ENCODE peak calls at places on chromosomes 16 and 17, in nine cellular contexts. D is thoracic aorta, P is BE2C, U is foreskin fibroblast, W is endothelial cell, A is astrocyte of the spinal cord, L is A549, T is brain microvascular endothelial cell, R is WTC11. C is an unnamed sample.
A peak's percentile ranks its signal among the peaks of the same experiment; 100 is the strongest.

GRCh38 chr16:50546125-50546524 is 2.1 kb upstream of the NKD1 start:
- DNase-seq in W (no peak), D (no peak), U (no peak), A (no peak), T (no peak), P (no peak), L (no peak), R (no peak), C (no peak)

GRCh38 chr17:64625541-64625940 is 36.6 kb downstream of the SMURF2 start:
- DNase-seq in W (no peak), L (no peak), D (no peak), A (no peak), U (no peak), T (no peak), P (no peak), R (no peak), C (no peak)

GRCh38 chr16:4244254-4244812 is 2.5 kb upstream of the SRL start:
- DNase-seq in L (no peak), R (no peak), D (no peak), W (no peak), T (no peak), U (no peak), P (peak; percentile 89), A (no peak), C (no peak)

GRCh38 chr16:65600629-65601028 is 478.8 kb upstream of the CDH11 start:
- DNase-seq in W (no peak), A (peak; percentile 15), D (no peak), L (no peak), R (no peak), U (peak; percentile 5), T (no peak), P (no peak), C (no peak)

GRCh38 chr17:4463818-4464501 is 30.2 kb downstream of the SPNS3 start:
- DNase-seq in U (no peak), P (no peak), R (no peak), L (no peak), T (no peak), D (no peak), A (no peak), W (no peak), C (no peak)

GRCh38 chr16:67723151-67723915 is 4.2 kb upstream of the GFOD2 start:
- DNase-seq in U (peak; percentile 76), P (no peak), A (peak; percentile 69), T (peak; percentile 28), D (no peak), L (no peak), W (no peak), R (no peak), C (no peak)

GRCh38 chr16:27691717-27692116 is 141.8 kb downstream of the KATNIP start:
- DNase-seq in T (no peak), U (no peak), L (no peak), W (no peak), P (no peak), R (no peak), D (no peak), A (no peak), C (no peak)

GRCh38 chr16:77302685-77303084 is 103.5 kb downstream of the SYCE1L start:
- DNase-seq in R (no peak), W (no peak), A (no peak), D (no peak), P (no peak), T (no peak), U (no peak), L (no peak), C (no peak)

GRCh38 chr16:67259705-67260104 is 10.9 kb downstream of the SLC9A5 start:
- DNase-seq in W (no peak), L (no peak), D (no peak), R (no peak), P (no peak), T (no peak), U (no peak), A (no peak), C (no peak)

GRCh38 chr17:21173543-21173942 is 40.4 kb downstream of the TMEM11 start:
- DNase-seq in D (no peak), P (no peak), T (no peak), L (no peak), A (no peak), W (no peak), U (no peak), R (no peak), C (no peak)

GRCh38 chr16:51151435-51151950 is 423 bp upstream of the SALL1 start:
- DNase-seq in D (no peak), L (peak; percentile 15), R (peak; percentile 85), U (peak; percentile 74), T (no peak), A (peak; percentile 93), P (peak; percentile 43), W (peak; percentile 86), C (peak; percentile 84)

GRCh38 chr16:81863630-81864352 is 84.7 kb downstream of the PLCG2 start:
- DNase-seq in D (no peak), W (no peak), P (no peak), R (peak; percentile 24), U (no peak), T (no peak), L (no peak), A (no peak), C (no peak)

GRCh38 chr16:75305364-75306101 is 54.1 kb upstream of the BCAR1 start:
- DNase-seq in D (peak; percentile 78), P (peak; percentile 60), W (peak; percentile 44), T (peak; percentile 100), L (peak; percentile 99), U (peak; percentile 100), A (peak; percentile 100), R (no peak), C (no peak)

GRCh38 chr16:23324727-23325126 is 22.6 kb downstream of the SCNN1B start:
- DNase-seq in R (no peak), T (no peak), L (peak; percentile 73), W (no peak), P (no peak), U (no peak), A (no peak), D (no peak), C (no peak)

GRCh38 chr17:5019475-5019956 is 15.7 kb downstream of the SLC52A1 start:
- DNase-seq in W (no peak), T (no peak), L (no peak), R (peak; percentile 44), A (no peak), P (no peak), U (no peak), D (no peak), C (no peak)

GRCh38 chr16:83887088-83887487 is 11.8 kb upstream of the MLYCD start:
- DNase-seq in L (peak; percentile 53), D (no peak), A (no peak), R (no peak), W (no peak), T (no peak), U (peak; percentile 24), P (peak; percentile 15), C (no peak)
- TF ChIP-seq CTCF in L (peak; percentile 46), D (no peak), A (peak; percentile 17), R (no peak), W (no peak), T (peak; percentile 39), U (peak; percentile 10), P (peak; percentile 47), C (peak; percentile 40)

GRCh38 chr17:9173386-9173983 is 152.2 kb downstream of the NTN1 start:
- DNase-seq in W (no peak), R (no peak), U (no peak), A (no peak), L (no peak), P (no peak), D (no peak), T (no peak), C (no peak)

GRCh38 chr17:9175700-9176467 is 154.6 kb downstream of the NTN1 start:
- DNase-seq in W (no peak), P (no peak), T (no peak), R (no peak), D (no peak), L (no peak), A (no peak), U (no peak), C (no peak)

GRCh38 chr17:9177212-9177611 is 155.9 kb downstream of the NTN1 start:
- DNase-seq in R (no peak), L (no peak), A (no peak), P (no peak), W (no peak), U (no peak), D (no peak), T (no peak), C (no peak)

GRCh38 chr17:9174779-9175574 is 153.7 kb downstream of the NTN1 start:
- DNase-seq in R (no peak), A (no peak), T (no peak), L (no peak), W (no peak), U (no peak), D (no peak), P (no peak), C (no peak)

DNA sequence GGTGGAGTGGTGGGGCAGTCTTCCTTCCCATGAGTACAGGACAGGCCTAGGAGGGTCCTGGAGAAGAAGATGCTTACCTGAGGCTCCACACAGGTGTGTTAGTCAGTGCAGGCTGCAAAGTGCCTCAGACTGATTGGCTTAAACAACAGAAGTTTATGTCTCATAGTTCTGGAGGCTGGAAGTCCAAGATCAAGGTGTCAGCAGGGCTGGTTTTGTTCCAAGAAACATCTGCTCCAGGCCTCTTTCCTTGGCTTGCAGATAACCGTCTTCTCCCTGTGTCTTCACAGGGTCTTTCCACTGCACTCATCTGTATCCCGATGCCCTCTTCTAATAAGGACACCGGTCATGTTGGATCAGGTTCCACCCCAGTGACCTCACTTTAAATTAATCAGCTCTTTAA is 153.0 kb downstream of the NTN1 start:
- DNase-seq in D (no peak), W (no peak), T (no peak), L (no peak), U (no peak), P (no peak), A (no peak), R (no peak), C (no peak)
- TF ChIP-seq CTCF in D (no peak), W (no peak), T (no peak), L (no peak), U (no peak), P (no peak), A (no peak), R (no peak), C (no peak)

DNA sequence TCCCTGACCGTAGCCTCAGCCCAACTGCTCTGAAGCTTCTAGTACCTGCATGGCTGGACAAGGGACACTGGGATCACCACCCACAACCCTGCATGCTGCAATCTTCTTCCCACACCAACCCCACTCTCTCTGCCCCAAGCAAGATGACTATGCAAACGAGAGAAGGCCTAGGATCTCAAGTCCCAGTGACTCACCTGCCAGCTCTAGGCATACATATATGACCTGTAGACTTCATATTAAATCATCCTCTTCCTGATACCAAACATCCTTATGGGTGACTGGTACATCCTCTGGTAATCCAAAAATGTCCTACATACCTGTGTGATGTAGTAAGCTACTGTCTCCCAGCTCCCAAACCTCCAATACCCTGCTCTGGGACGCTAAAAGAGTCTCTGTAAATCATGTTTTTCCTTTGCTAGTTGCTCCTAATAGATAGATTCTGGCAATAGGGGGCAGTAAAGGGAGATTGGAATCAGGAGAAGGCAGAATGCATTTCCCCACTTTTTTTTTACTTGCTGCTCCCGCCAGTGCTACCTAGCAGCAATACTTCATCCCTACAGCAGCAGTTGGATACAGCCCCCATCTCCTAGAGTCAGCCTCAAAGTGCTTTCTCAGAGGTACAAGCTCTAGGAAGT is 43.4 kb upstream of the SOX9 start:
- DNase-seq in D (no peak), R (no peak), W (no peak), T (no peak), U (no peak), A (no peak), L (no peak), P (no peak), C (no peak)
- TF ChIP-seq CTCF in D (no peak), R (no peak), W (no peak), T (no peak), U (no peak), A (no peak), L (no peak), P (peak; percentile 32), C (no peak)

GRCh38 chr16:16143038-16143763 is 80.1 kb downstream of the ABCC6 start:
- DNase-seq in T (peak; percentile 6), D (no peak), U (no peak), R (peak; percentile 63), A (no peak), W (peak; percentile 50), L (peak; percentile 50), P (peak; percentile 34), C (no peak)
- TF ChIP-seq CTCF in T (peak; percentile 66), D (no peak), U (peak; percentile 29), R (peak; percentile 23), A (peak; percentile 40), W (peak; percentile 25), L (peak; percentile 41), P (peak; percentile 60), C (peak; percentile 16)

C was measured in nephron progenitor cell.